ENCODE peak calls at places on chromosomes 12 and 14, in five cellular contexts. Y is IMR-90, V is choroid plexus epithelial cell, J is AG10803, P is heart left ventricle. R is an unnamed sample.

GRCh38 chr12:53300187-53300586 is 692 bp downstream of the MYG1 start:
- DNase-seq in Y (peak; percentile 77), V (peak; percentile 68), J (peak; percentile 40), P (no peak), R (peak; percentile 48)

GRCh38 chr14:51094282-51094821 is 553 bp downstream of the TRIM9 start:
- DNase-seq in Y (no peak), V (no peak), J (no peak), P (peak; percentile 67), R (no peak)

GRCh38 chr12:6372403-6373003 is 2.9 kb downstream of the SCNN1A start:
- DNase-seq in Y (peak; percentile 69), V (peak; percentile 83), J (peak; percentile 88), P (no peak), R (peak; percentile 78)

GRCh38 chr12:68240079-68240478 is 13.3 kb downstream of the IL22 start:
- DNase-seq in Y (peak; percentile 82), V (peak; percentile 88), J (peak; percentile 84), P (no peak), R (peak; percentile 96)

GRCh38 chr12:29921307-29921706 is 137.6 kb upstream of the TMTC1 start:
- DNase-seq in Y (peak; percentile 26), V (peak; percentile 35), J (no peak), P (no peak), R (no peak)

GRCh38 chr14:53842938-53843337 is 113.7 kb downstream of the BMP4 start:
- DNase-seq in Y (peak; percentile 38), V (peak; percentile 62), J (no peak), P (no peak), R (peak; percentile 30)

GRCh38 chr12:2553388-2554126 is 241.2 kb upstream of the FKBP4 start:
- DNase-seq in Y (no peak), V (no peak), J (no peak), P (no peak), R (no peak)

GRCh38 chr12:95118788-95119179 is 45.4 kb upstream of the NR2C1 start:
- DNase-seq in Y (peak; percentile 24), V (peak; percentile 45), J (no peak), P (no peak), R (no peak)

GRCh38 chr14:100644784-100645183 is 57.6 kb upstream of the BEGAIN start:
- DNase-seq in Y (no peak), V (no peak), J (no peak), P (no peak), R (no peak)

GRCh38 chr12:52965337-52965731 is 16.4 kb downstream of the KRT18 start:
- DNase-seq in Y (no peak), V (no peak), J (no peak), P (no peak), R (no peak)

GRCh38 chr12:130650131-130650530 is 66.0 kb downstream of the RIMBP2 start:
- DNase-seq in Y (no peak), V (no peak), J (no peak), P (no peak), R (no peak)

GRCh38 chr14:60272177-60272576 is 23.2 kb downstream of the PPM1A start:
- DNase-seq in Y (no peak), V (no peak), J (no peak), P (no peak), R (no peak)

GRCh38 chr14:60265163-60265562 is 16.1 kb downstream of the PPM1A start:
- DNase-seq in Y (no peak), V (no peak), J (no peak), P (no peak), R (no peak)

GRCh38 chr14:60266021-60266937 is 17.3 kb downstream of the PPM1A start:
- DNase-seq in Y (no peak), V (peak; percentile 56), J (peak; percentile 9), P (no peak), R (peak; percentile 11)
- TF ChIP-seq CTCF in Y (peak; percentile 40), V (peak; percentile 77), J (peak; percentile 57), P (peak; percentile 34), R (peak; percentile 80)

GRCh38 chr14:95850429-95850828 is 26.2 kb upstream of the TUNAR start:
- DNase-seq in Y (no peak), V (no peak), J (no peak), P (no peak), R (no peak)
- TF ChIP-seq CTCF in Y (no peak), V (no peak), J (no peak), P (no peak), R (no peak)

DNA sequence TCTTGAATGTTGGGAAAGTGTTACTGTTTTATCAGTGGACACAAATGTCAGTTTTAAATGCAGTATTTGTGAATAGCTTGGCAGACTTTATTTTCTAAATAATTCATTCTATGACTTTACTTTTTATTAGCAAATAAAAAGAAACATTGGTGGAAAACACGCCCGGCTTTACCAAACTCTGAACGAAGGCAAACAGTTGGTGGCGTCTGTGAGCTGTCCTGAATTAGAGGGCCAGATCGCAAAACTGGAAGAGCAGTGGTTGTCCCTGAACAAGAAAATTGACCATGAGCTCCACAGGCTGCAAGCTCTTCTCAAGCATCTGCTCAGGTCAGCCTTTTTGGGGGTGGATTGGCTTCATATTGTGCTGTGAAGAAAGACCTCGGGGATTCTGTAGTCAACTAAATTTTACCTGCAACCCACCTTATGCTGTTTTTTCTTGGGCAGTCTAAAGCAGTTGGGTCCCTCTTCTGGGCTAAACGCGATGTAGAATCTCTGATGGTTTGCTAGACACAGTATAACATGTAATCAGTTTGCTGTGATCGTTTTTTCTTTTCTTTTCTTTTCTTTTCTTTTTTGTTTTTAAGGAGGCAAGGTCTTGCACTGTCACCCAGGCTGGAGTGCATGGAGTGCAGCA is 156.4 kb downstream of the ESR2 start:
- DNase-seq in Y (peak; percentile 8), V (peak; percentile 53), J (peak; percentile 6), P (no peak), R (peak; percentile 7)
- TF ChIP-seq CTCF in Y (peak; percentile 35), V (peak; percentile 65), J (peak; percentile 41), P (peak; percentile 49), R (peak; percentile 47)

GRCh38 chr12:114631242-114631641 is 52.7 kb downstream of the TBX3 start:
- DNase-seq in Y (no peak), V (no peak), J (no peak), P (no peak), R (no peak)

GRCh38 chr12:114638790-114639435 is 45.1 kb downstream of the TBX3 start:
- DNase-seq in Y (no peak), V (no peak), J (no peak), P (no peak), R (no peak)

GRCh38 chr12:114636723-114637480 is 47.1 kb downstream of the TBX3 start:
- DNase-seq in Y (peak; percentile 19), V (peak; percentile 41), J (peak; percentile 18), P (no peak), R (peak; percentile 9)
- TF ChIP-seq CTCF in Y (peak; percentile 58), V (peak; percentile 71), J (peak; percentile 55), P (peak; percentile 36), R (peak; percentile 74)